ENCODE peak calls at places on chromosome 13, in seven cellular contexts. F, P, D, V, I, G and B are unnamed samples.

GRCh38 chr13:103876571-103876970 is 810.4 kb upstream of the SLC10A2 start:
- DNase-seq in F (no peak), P (no peak), D (no peak), V (no peak), I (no peak), G (no peak), B (no peak)

GRCh38 chr13:64640002-64640401 is 2590.1 kb downstream of the PCDH9 start:
- DNase-seq in F (no peak), P (no peak), D (no peak), V (no peak), I (no peak), G (no peak), B (no peak)

GRCh38 chr13:95698047-95698749 is 21.3 kb downstream of the DNAJC3 start:
- DNase-seq in F (no peak), P (no peak), D (no peak), V (no peak), I (no peak), G (no peak), B (no peak)

GRCh38 chr13:27621366-27622101 is at the start of gene POLR1D:
- DNase-seq in F (peak; percentile 76), P (peak; percentile 83), D (peak; percentile 67), V (peak; percentile 86), I (peak; percentile 88), G (peak; percentile 90), B (peak; percentile 55)

GRCh38 chr13:100530645-100531044 is 57.9 kb downstream of the GGACT start:
- DNase-seq in F (no peak), P (no peak), D (no peak), V (peak; percentile 67), I (no peak), G (no peak), B (no peak)

GRCh38 chr13:43985437-43986051 is 105.8 kb downstream of the LACC1 start:
- DNase-seq in F (no peak), P (no peak), D (no peak), V (no peak), I (no peak), G (no peak), B (no peak)

GRCh38 chr13:96651598-96651997 is 342.7 kb downstream of the OXGR1 start:
- DNase-seq in F (no peak), P (no peak), D (no peak), V (no peak), I (no peak), G (no peak), B (no peak)

GRCh38 chr13:25833761-25834160 is 218.1 kb downstream of the SHISA2 start:
- DNase-seq in F (no peak), P (no peak), D (no peak), V (no peak), I (no peak), G (no peak), B (no peak)

GRCh38 chr13:44271915-44272341 is 101.7 kb upstream of the SERP2 start:
- DNase-seq in F (no peak), P (no peak), D (no peak), V (peak; percentile 82), I (no peak), G (no peak), B (no peak)

GRCh38 chr13:48733739-48734329 is 80.1 kb downstream of the CYSLTR2 start:
- DNase-seq in F (no peak), P (no peak), D (no peak), V (no peak), I (no peak), G (no peak), B (no peak)

GRCh38 chr13:97223711-97224461 is 1.8 kb downstream of the MBNL2 start:
- DNase-seq in F (no peak), P (peak; percentile 74), D (no peak), V (peak; percentile 88), I (peak; percentile 80), G (no peak), B (peak; percentile 42)

GRCh38 chr13:28953714-28954113 is 133.6 kb downstream of the MTUS2 start:
- DNase-seq in F (no peak), P (no peak), D (no peak), V (no peak), I (no peak), G (no peak), B (no peak)

GRCh38 chr13:109645831-109646230 is 140.6 kb downstream of the IRS2 start:
- DNase-seq in F (no peak), P (no peak), D (no peak), V (no peak), I (no peak), G (no peak), B (no peak)

GRCh38 chr13:40706439-40706838 is 40.0 kb upstream of the FOXO1 start:
- DNase-seq in F (no peak), P (no peak), D (no peak), V (no peak), I (no peak), G (no peak), B (no peak)

GRCh38 chr13:108352599-108352998 is 83.1 kb downstream of the TNFSF13B start:
- DNase-seq in F (no peak), P (no peak), D (no peak), V (no peak), I (no peak), G (no peak), B (no peak)

GRCh38 chr13:51025245-51025872 is 85.7 kb downstream of the C13orf42 start:
- DNase-seq in F (no peak), P (no peak), D (no peak), V (no peak), I (no peak), G (no peak), B (no peak)

GRCh38 chr13:92175330-92175729 is 776.9 kb downstream of the GPC5 start:
- DNase-seq in F (no peak), P (peak; percentile 44), D (no peak), V (no peak), I (peak; percentile 5), G (no peak), B (peak; percentile 22)

GRCh38 chr13:40152145-40152544 is 496.7 kb downstream of the COG6 start:
- DNase-seq in F (no peak), P (no peak), D (no peak), V (no peak), I (no peak), G (no peak), B (peak; percentile 18)

GRCh38 chr13:49021953-49022352 is 46.2 kb downstream of the FNDC3A start:
- DNase-seq in F (no peak), P (no peak), D (no peak), V (no peak), I (no peak), G (no peak), B (no peak)

GRCh38 chr13:90201676-90202425 is 1145.6 kb upstream of the MIR17HG start:
- DNase-seq in F (no peak), P (no peak), D (no peak), V (no peak), I (no peak), G (no peak), B (no peak)

GRCh38 chr13:50801087-50801931 is 42.2 kb downstream of the DLEU7 start:
- DNase-seq in F (no peak), P (peak; percentile 47), D (no peak), V (no peak), I (peak; percentile 44), G (no peak), B (peak; percentile 22)

GRCh38 chr13:51927129-51927528 is 65.4 kb downstream of the CCDC70 start:
- DNase-seq in F (no peak), P (no peak), D (no peak), V (no peak), I (no peak), G (no peak), B (no peak)

GRCh38 chr13:32940601-32941000 is 75.6 kb upstream of the KL start:
- DNase-seq in F (no peak), P (no peak), D (no peak), V (no peak), I (no peak), G (peak; percentile 74), B (no peak)

GRCh38 chr13:48291730-48292129 is 11.8 kb upstream of the RB1 start:
- DNase-seq in F (no peak), P (no peak), D (no peak), V (no peak), I (no peak), G (no peak), B (no peak)

GRCh38 chr13:89755729-89756492 is 1591.6 kb upstream of the MIR17HG start:
- DNase-seq in F (no peak), P (no peak), D (no peak), V (no peak), I (no peak), G (no peak), B (no peak)

GRCh38 chr13:80442613-80443012 is 101.7 kb upstream of the SPRY2 start:
- DNase-seq in F (no peak), P (no peak), D (no peak), V (no peak), I (no peak), G (no peak), B (no peak)

GRCh38 chr13:70856706-70857105 is 748.5 kb upstream of the KLHL1 start:
- DNase-seq in F (no peak), P (no peak), D (no peak), V (no peak), I (no peak), G (no peak), B (no peak)

GRCh38 chr13:45332831-45333219 is 8.2 kb downstream of the TPT1 start:
- DNase-seq in F (no peak), P (no peak), D (no peak), V (no peak), I (no peak), G (no peak), B (no peak)
- TF ChIP-seq POLR2A in F (no peak), P (no peak), D (no peak), V (no peak), I (no peak), G (no peak), B (no peak)

GRCh38 chr13:59609421-59609820 is 554.3 kb downstream of the DIAPH3 start:
- DNase-seq in F (no peak), P (no peak), D (no peak), V (no peak), I (no peak), G (no peak), B (no peak)
- TF ChIP-seq POLR2A in F (no peak), P (no peak), D (no peak), V (no peak), I (no peak), G (no peak), B (no peak)

GRCh38 chr13:113297370-113297871 is 382 bp downstream of the LAMP1 start:
- DNase-seq in F (no peak), P (peak; percentile 27), D (peak; percentile 33), V (peak; percentile 77), I (no peak), G (no peak), B (no peak)
- TF ChIP-seq POLR2A in F (no peak), P (no peak), D (peak; percentile 27), V (no peak), I (no peak), G (no peak), B (no peak)

DNA sequence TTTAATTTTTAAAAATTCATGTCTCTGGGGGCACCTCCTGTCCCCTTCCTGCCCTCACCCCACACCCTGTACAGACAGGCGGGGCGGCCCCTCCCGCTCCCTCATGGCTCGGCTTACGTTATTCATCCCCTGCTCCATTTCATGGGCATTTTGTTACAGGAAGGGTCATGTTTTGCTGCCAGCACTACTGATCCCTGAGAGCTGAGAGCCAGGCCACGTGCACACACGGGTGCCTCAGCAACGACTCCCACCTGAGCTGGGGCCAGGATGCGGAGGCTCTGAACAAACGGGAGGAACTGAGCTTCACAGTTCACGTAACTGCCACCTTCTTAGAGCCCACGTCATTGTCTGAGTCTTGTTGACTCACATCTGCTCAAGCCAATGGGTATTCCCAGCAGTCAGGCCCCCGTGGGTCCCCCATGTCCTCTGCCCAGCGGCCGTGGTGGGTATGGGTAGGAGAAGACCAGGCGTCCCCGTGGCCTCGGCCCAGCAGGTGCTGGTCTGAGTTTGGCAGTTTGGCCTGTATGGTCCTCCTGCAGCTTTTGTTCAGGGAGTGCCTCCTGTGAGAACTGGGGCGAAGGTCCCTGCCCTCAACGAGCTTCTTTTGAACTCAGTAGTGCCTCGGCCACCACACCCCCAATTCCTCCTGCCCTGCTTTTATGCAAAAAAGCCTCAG is 16.4 kb upstream of the TMEM255B start:
- DNase-seq in F (no peak), P (no peak), D (no peak), V (no peak), I (no peak), G (peak; percentile 49), B (no peak)
- TF ChIP-seq POLR2A in F (no peak), P (no peak), D (no peak), V (no peak), I (no peak), G (no peak), B (no peak)